ENCODE peak calls at places on chromosomes 13 and 19, in nine cellular contexts. W is tibial artery, H is ovary, N is fibroblast of lung, K is RWPE1, A is vagina, Q is cardiac muscle cell, I is body of pancreas, Z is activated B cell treated with CpG ODN at 0.5 μM for 24 hours. U is an unnamed sample.

GRCh38 chr13:114226088-114226487 is 8.6 kb upstream of the CDC16 start:
- DNase-seq in W (no peak), H (no peak), N (no peak), K (no peak), A (peak), Q (no peak), I (peak), Z (no peak), U (no peak)

GRCh38 chr13:33218020-33218419 is 67.5 kb downstream of the STARD13 start:
- DNase-seq in W (no peak), H (no peak), N (no peak), K (peak), A (no peak), Q (peak), I (no peak), Z (no peak), U (no peak)

GRCh38 chr13:44868397-44868796 is 120.9 kb downstream of the NUFIP1 start:
- DNase-seq in W (no peak), H (no peak), N (no peak), K (no peak), A (no peak), Q (no peak), I (no peak), Z (no peak), U (no peak)

GRCh38 chr13:113730145-113730750 is 28.8 kb upstream of the TMEM255B start:
- DNase-seq in W (no peak), H (no peak), N (no peak), K (no peak), A (no peak), Q (no peak), I (no peak), Z (no peak), U (no peak)

GRCh38 chr13:101941095-101941777 is 460.6 kb downstream of the FGF14 start:
- DNase-seq in W (no peak), H (no peak), N (peak), K (no peak), A (no peak), Q (no peak), I (no peak), Z (no peak), U (no peak)

GRCh38 chr13:89407357-89407756 is 1736.2 kb downstream of the SLITRK5 start:
- DNase-seq in W (no peak), H (no peak), N (no peak), K (no peak), A (no peak), Q (no peak), I (no peak), Z (no peak), U (no peak)

GRCh38 chr13:61954092-61954491 is 538.4 kb upstream of the PCDH20 start:
- DNase-seq in W (no peak), H (no peak), N (peak), K (peak), A (no peak), Q (peak), I (no peak), Z (no peak), U (no peak)

GRCh38 chr13:35865341-35866240 is 265.6 kb downstream of the DCLK1 start:
- DNase-seq in W (no peak), H (no peak), N (no peak), K (no peak), A (no peak), Q (no peak), I (no peak), Z (no peak), U (no peak)

GRCh38 chr19:6887326-6887725 is at the start of gene ADGRE1:
- DNase-seq in W (no peak), H (no peak), N (no peak), K (no peak), A (no peak), Q (no peak), I (no peak), Z (no peak), U (peak)

GRCh38 chr19:37342753-37343152 is 28.1 kb upstream of the ZNF527 start:
- DNase-seq in W (no peak), H (no peak), N (peak), K (no peak), A (no peak), Q (peak), I (no peak), Z (no peak), U (no peak)

GRCh38 chr13:69474286-69474685 is 633.3 kb upstream of the ATXN8OS start:
- DNase-seq in W (no peak), H (no peak), N (no peak), K (peak), A (no peak), Q (no peak), I (no peak), Z (no peak), U (no peak)

GRCh38 chr19:28644261-28644660 is 568.7 kb downstream of the UQCRFS1 start:
- DNase-seq in W (no peak), H (no peak), N (no peak), K (no peak), A (no peak), Q (no peak), I (no peak), Z (no peak), U (no peak)

GRCh38 chr13:99993660-99994455 is 12.3 kb downstream of the ZIC2 start:
- DNase-seq in W (no peak), H (no peak), N (no peak), K (no peak), A (no peak), Q (no peak), I (no peak), Z (no peak), U (no peak)

GRCh38 chr19:29507081-29507860 is 18.5 kb upstream of the VSTM2B start:
- DNase-seq in W (no peak), H (no peak), N (no peak), K (no peak), A (no peak), Q (no peak), I (no peak), Z (no peak), U (no peak)

GRCh38 chr19:48102870-48103751 is 7.5 kb downstream of the PLA2G4C start:
- DNase-seq in W (no peak), H (no peak), N (peak), K (peak), A (no peak), Q (peak), I (no peak), Z (no peak), U (no peak)

GRCh38 chr13:36862002-36862706 is 43.1 kb downstream of the RFXAP start:
- DNase-seq in W (no peak), H (no peak), N (no peak), K (no peak), A (no peak), Q (peak), I (no peak), Z (no peak), U (no peak)

GRCh38 chr13:20814224-20814910 is 40.6 kb upstream of the EEF1AKMT1 start:
- DNase-seq in W (peak), H (peak), N (peak), K (peak), A (peak), Q (peak), I (peak), Z (no peak), U (no peak)

GRCh38 chr13:44142540-44142867 is 231.1 kb upstream of the SERP2 start:
- DNase-seq in W (no peak), H (no peak), N (no peak), K (no peak), A (no peak), Q (no peak), I (peak), Z (no peak), U (no peak)

GRCh38 chr13:106038752-106039151 is 496.7 kb downstream of the EFNB2 start:
- DNase-seq in W (no peak), H (no peak), N (peak), K (peak), A (no peak), Q (peak), I (no peak), Z (no peak), U (no peak)

GRCh38 chr13:44523176-44524017 is 52.7 kb downstream of the TSC22D1 start:
- DNase-seq in W (no peak), H (no peak), N (peak), K (peak), A (no peak), Q (peak), I (peak), Z (no peak), U (no peak)

GRCh38 chr13:113820813-113821651 is 42.8 kb downstream of the GAS6 start:
- DNase-seq in W (peak), H (peak), N (peak), K (peak), A (peak), Q (peak), I (peak), Z (no peak), U (no peak)

GRCh38 chr13:79404985-79405384 is 1.1 kb downstream of the RBM26 start:
- DNase-seq in W (no peak), H (no peak), N (no peak), K (peak), A (no peak), Q (no peak), I (no peak), Z (no peak), U (no peak)

DNA sequence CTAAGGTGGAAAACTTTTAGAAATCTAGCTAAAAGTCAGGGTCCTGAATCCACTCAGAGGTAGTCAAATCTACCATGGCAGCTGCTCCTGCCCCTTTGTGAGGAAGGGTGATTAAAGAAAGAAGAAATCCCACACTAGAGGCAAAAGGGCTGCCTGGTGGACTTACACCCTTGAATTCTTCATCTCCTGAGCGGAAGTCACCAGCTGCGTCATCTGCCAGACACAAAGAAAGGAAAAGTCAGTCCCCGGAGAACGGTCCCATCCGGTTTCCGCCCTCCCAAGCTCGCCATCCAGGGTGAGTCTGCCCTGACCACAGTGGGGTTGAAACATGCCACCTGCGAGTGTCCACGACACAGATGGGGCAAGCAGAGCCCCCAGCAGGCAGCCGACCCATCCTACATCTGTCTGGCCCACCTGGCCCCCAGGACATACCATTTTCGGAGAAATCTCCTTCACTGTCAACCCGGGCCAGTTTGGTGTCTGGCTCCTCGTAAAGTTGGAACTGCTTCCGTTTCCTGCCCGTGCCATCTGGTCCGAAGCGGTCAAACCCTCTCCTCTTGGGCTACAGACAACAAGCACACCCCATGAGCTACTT is 7.7 kb downstream of the AKAP8 start:
- DNase-seq in W (no peak), H (no peak), N (no peak), K (no peak), A (no peak), Q (no peak), I (no peak), Z (no peak), U (no peak)
- TF ChIP-seq CTCF in W (no peak), H (no peak), N (no peak), K (no peak), A (no peak), Q (no peak), I (no peak), Z (no peak), U (no peak)

DNA sequence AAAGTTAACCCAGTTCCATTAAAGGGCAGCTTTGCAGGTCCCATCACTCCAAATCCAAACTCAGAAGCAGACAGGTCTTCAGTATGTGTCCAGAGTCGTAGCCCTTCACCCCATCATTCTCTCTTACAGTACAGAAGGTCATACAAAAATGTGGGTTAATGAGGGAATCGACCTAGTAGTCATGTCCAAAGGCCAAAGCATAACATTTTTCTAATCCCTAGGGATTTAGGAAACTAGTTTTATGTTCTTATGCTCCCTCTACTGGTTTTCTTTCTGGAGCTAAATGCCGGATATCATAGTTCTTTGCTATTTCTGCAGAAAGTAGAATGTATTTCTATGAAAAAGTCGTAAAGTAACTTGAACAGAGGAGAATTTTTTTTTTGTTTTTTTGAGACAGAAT is 72.2 kb downstream of the DHRS12 start:
- DNase-seq in W (no peak), H (no peak), N (peak), K (no peak), A (no peak), Q (peak), I (no peak), Z (no peak), U (no peak)
- TF ChIP-seq CTCF in W (peak), H (peak), N (peak), K (no peak), A (peak), Q (peak), I (peak), Z (no peak), U (no peak)

DNA sequence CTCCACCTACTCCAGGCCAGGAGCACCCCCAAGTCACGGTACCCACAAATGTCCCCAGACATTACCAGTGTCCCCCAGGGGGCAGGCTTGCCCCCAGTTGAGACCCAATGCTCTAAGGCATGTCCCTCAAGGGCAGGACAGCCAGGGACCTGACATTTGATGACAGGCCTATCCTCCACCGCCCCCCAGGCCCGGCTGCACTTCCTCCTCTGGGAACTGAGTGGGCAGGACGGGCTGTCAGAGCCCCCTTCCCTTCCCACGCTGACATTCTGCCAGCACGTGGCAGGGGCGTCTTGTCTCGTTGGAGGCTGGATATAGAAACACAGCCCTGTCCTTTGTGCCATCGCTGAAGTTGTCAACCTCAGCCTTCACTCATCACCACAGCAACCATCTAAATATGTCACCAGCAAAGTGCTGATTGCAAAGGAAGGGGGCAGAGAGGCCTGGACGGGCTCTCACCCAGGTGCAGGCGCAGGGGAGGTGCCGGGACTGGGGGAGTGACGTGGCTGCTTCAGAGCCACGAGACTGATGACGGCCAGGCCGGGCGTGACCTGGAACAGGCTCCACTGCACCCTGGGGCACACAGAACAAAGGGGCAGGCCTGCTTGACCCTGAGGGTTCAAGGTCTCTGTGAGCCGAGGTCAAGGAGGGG is 38.4 kb downstream of the GNG7 start:
- DNase-seq in W (no peak), H (no peak), N (no peak), K (no peak), A (no peak), Q (peak), I (peak), Z (peak), U (no peak)
- TF ChIP-seq CTCF in W (no peak), H (no peak), N (no peak), K (no peak), A (no peak), Q (no peak), I (no peak), Z (no peak), U (peak)

GRCh38 chr19:275958-276646 is 15.1 kb downstream of the PLPP2 start:
- DNase-seq in W (no peak), H (no peak), N (no peak), K (no peak), A (no peak), Q (no peak), I (no peak), Z (no peak), U (no peak)

GRCh38 chr19:277131-277530 is 14.1 kb downstream of the PLPP2 start:
- DNase-seq in W (no peak), H (no peak), N (no peak), K (no peak), A (no peak), Q (no peak), I (no peak), Z (no peak), U (no peak)

GRCh38 chr19:279656-280055 is 11.5 kb downstream of the PLPP2 start:
- DNase-seq in W (no peak), H (no peak), N (no peak), K (no peak), A (no peak), Q (no peak), I (no peak), Z (no peak), U (no peak)

GRCh38 chr19:279231-279630 is 12.0 kb downstream of the PLPP2 start:
- DNase-seq in W (no peak), H (no peak), N (no peak), K (no peak), A (no peak), Q (no peak), I (no peak), Z (no peak), U (no peak)

GRCh38 chr19:277581-278165 is 13.5 kb downstream of the PLPP2 start:
- DNase-seq in W (no peak), H (no peak), N (peak), K (no peak), A (no peak), Q (peak), I (no peak), Z (no peak), U (no peak)
- TF ChIP-seq CTCF in W (no peak), H (no peak), N (no peak), K (no peak), A (no peak), Q (no peak), I (no peak), Z (no peak), U (no peak)

DNA sequence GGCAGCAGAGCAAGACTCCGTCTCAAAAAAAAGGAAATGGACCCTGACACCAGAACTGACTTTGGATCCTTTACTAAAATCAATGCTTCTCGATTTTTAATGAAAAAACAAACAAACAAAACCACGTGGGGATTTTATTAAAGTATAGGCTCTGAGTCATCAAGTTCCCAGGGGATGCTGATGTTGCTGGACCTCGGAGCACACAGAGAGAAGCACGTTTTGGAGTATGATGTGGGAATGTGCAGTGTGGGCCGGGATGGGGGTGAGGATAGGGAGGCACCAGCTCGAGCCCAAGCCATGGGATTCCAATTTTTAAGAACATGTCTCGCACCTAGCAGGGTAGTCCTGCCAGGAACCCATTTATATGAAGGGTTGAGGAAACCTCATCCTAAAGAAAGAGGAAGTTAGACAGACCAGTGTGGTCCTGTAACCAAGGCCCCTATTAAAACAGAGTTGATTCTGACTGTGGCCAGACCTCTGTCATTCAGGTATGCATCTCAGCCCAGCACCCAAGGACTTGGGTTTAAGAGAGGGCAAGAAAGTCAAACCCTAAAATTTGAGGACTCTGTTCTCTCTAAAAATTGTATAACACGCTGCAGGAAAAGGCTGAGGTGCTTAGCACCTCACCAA is 6.4 kb downstream of the FLT1 start:
- DNase-seq in W (no peak), H (no peak), N (no peak), K (no peak), A (no peak), Q (no peak), I (no peak), Z (no peak), U (no peak)
- TF ChIP-seq CTCF in W (no peak), H (no peak), N (no peak), K (no peak), A (no peak), Q (no peak), I (no peak), Z (no peak), U (no peak)

GRCh38 chr19:4730740-4731171 is 7.1 kb upstream of the DPP9 start:
- DNase-seq in W (no peak), H (no peak), N (no peak), K (peak), A (no peak), Q (no peak), I (peak), Z (peak), U (no peak)
- TF ChIP-seq CTCF in W (peak), H (no peak), N (peak), K (peak), A (peak), Q (peak), I (no peak), Z (no peak), U (peak)

DNA sequence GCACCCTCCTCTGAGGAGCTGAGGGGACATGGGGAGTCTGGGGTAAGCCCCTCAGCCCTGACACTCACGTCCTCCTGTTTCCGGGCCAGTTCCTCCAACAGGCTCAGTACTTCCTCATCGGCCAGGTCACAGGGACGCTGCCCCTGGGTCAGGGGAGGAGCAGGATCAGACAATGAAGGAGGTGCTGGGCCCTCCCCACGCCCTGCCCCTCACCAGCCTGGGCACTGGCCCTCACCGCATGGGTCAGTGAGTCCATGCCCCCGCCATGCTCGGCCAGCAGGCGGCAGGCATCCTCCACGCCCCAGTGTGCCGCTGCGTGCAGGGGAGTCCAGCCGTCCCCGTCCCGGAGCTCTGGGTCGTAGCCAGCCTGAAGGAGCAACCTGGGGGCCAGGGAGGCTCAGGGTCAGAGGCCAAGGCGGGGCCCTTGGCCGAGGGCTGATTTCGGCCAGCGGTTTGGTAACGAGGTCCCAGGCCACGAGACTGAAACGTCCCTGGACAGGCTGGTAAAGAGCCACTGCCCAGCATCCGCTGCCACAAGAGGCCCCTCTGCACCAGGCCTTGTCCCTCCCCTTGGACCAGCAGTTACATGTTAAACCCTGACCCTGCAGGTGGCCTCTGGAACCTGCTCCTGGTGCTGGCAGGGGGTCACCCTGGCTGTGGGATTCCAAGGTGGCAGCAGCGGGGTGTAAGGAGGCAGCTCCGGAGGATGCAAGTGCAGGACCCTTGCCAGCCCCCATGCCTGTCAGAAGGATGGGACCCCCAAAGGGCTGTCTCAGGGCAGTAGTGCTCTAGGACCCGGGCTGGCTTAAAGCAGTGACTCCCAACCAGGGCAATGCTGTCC is 18.5 kb downstream of the PPP1R12C start:
- DNase-seq in W (no peak), H (no peak), N (no peak), K (no peak), A (no peak), Q (no peak), I (no peak), Z (no peak), U (peak)
- TF ChIP-seq CTCF in W (no peak), H (no peak), N (no peak), K (no peak), A (no peak), Q (no peak), I (no peak), Z (no peak), U (no peak)

DNA sequence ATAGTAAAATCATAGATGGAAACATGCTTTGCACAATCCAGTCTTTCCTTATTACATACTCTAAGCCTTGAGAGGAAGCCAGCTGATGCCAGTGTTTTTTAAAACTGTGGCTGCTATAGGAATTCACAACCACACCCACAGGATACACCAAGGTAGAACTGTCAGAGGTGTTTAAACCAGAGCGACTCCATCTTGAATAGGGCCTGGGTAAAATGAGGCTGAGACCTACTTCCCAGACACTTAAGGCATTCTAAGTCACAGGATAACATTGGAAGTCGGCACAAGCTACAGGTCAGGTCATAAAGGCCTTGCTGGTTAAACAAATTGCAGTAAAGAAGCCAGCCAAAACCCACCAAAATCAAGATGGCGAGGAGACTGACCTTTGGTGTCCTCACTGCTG is 1.7 kb downstream of the SCGB2B2 start:
- DNase-seq in W (no peak), H (no peak), N (no peak), K (no peak), A (no peak), Q (no peak), I (no peak), Z (no peak), U (no peak)
- TF ChIP-seq CTCF in W (no peak), H (no peak), N (no peak), K (no peak), A (no peak), Q (no peak), I (no peak), Z (no peak), U (no peak)